ENCODE peak calls at places on chromosomes 13 and 19, in four cellular contexts. P is HL-60, F is adrenal gland, E is AG09309. D is an unnamed sample.

GRCh38 chr13:26847281-26847680 is 86.7 kb upstream of the GPR12 start:
- DNase-seq in P (no peak), F (no peak), E (no peak), D (no peak)

GRCh38 chr13:70703755-70704154 is 595.5 kb upstream of the KLHL1 start:
- DNase-seq in P (no peak), F (no peak), E (no peak), D (no peak)

GRCh38 chr13:99911069-99911964 is 60.2 kb downstream of the ZIC5 start:
- DNase-seq in P (no peak), F (no peak), E (no peak), D (no peak)

GRCh38 chr13:20489185-20489820 is 36.4 kb downstream of the CRYL1 start:
- DNase-seq in P (no peak), F (peak), E (no peak), D (no peak)

GRCh38 chr13:99218969-99219368 is 18.3 kb downstream of the UBAC2 start:
- DNase-seq in P (no peak), F (no peak), E (no peak), D (no peak)

GRCh38 chr19:1942934-1943555 is 2.1 kb downstream of the CSNK1G2 start:
- DNase-seq in P (peak), F (no peak), E (no peak), D (no peak)

GRCh38 chr13:94362411-94362909 is 117.0 kb downstream of the DCT start:
- DNase-seq in P (peak), F (peak), E (peak), D (peak)

GRCh38 chr13:109332501-109333499 is 453.6 kb downstream of the IRS2 start:
- DNase-seq in P (no peak), F (no peak), E (no peak), D (no peak)

GRCh38 chr13:54241719-54242118 is 1213.1 kb downstream of the OLFM4 start:
- DNase-seq in P (no peak), F (no peak), E (no peak), D (no peak)

GRCh38 chr19:2217591-2217990 is 18.5 kb downstream of the PLEKHJ1 start:
- DNase-seq in P (no peak), F (no peak), E (no peak), D (no peak)

DNA sequence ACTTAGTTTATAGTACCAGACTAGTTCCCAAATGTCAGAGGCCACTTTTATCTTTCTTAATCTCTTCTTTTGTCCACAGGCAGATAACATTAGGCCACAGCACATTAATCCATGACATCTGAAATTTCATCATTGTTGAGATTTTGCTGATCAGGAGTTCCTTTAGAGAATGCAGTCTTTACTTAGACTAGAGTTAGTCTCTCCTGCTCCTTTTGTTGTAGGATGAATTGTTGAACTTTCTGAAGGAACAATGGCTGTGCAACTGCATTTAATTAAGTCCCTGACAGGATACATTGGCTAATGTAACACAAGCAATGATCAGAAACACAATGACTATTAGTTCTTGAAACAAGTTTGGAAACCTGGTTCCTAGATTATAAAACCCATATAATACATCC is 266.3 kb downstream of the PCDH20 start:
- DNase-seq in P (no peak), F (no peak), E (no peak), D (no peak)
- TF ChIP-seq CTCF in P (no peak), F (no peak), E (no peak), D (no peak)

GRCh38 chr19:4213116-4213515 is 16.2 kb upstream of the EBI3 start:
- DNase-seq in P (no peak), F (no peak), E (no peak), D (no peak)

GRCh38 chr19:4210166-4210731 is 19.1 kb upstream of the EBI3 start:
- DNase-seq in P (no peak), F (no peak), E (no peak), D (no peak)

GRCh38 chr19:4206818-4207484 is 22.4 kb upstream of the EBI3 start:
- DNase-seq in P (no peak), F (no peak), E (no peak), D (no peak)

DNA sequence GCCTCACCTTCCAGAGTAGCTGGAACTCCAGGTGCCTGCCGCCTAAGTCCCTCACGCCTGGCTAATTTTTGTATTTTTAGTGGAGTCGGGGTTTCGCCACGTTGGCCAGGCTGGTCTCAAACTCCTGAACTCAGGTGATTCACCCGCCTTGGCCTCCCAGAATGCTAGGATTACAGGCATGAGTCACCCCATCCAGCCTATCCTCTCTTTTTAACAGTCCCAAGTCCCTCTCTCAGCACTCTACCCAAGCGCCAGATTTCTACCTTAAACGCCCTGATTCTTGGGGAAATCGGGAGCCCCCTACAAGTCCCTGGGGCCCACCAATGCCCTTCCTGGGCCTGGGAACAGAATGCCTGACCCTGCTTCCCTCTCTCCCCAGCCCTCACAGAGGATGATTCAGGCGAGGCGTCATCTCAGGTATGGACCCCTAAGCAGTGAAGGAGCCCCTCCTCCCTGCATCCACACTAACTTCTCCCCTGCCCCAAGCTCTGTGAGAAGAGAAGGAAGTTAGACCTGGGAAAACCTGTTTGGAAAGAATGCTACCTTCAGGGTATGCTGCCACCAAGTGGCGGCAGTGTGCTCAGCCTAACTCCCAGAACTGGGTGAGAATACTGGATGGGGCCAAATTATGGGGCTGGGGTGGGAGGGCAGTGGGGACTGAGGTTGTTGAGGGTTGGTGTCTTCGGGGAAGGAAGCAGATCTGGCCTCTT is 20.8 kb upstream of the EBI3 start:
- DNase-seq in P (no peak), F (no peak), E (no peak), D (peak)
- TF ChIP-seq CTCF in P (peak), F (no peak), E (peak), D (peak)

GRCh38 chr13:38527140-38527539 is 159.7 kb upstream of the FREM2 start:
- DNase-seq in P (no peak), F (no peak), E (no peak), D (no peak)

GRCh38 chr13:38535271-38535670 is 151.6 kb upstream of the FREM2 start:
- DNase-seq in P (no peak), F (no peak), E (no peak), D (no peak)

DNA sequence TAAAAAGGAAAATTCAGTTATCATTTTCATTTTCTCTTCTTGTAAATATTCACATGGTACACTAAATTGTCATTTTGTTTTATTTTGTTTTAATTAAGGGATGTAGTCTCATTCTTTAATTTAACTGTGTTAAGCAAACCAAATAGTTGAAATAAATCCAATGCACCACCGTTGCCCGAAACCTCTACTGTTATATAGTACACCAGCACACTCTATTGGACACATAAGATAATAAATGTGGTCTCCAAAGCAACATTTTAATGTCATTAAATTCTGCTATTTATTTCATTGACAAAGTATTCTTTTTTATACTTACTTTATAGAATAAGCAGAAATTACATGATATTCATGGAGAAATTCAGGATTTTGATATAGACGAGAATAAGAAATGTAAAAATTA is 156.4 kb upstream of the FREM2 start:
- DNase-seq in P (no peak), F (no peak), E (peak), D (peak)
- TF ChIP-seq CTCF in P (no peak), F (peak), E (peak), D (peak)

GRCh38 chr19:56367829-56368711 is 25.3 kb downstream of the ZNF582 start:
- DNase-seq in P (peak), F (peak), E (peak), D (peak)
- TF ChIP-seq CTCF in P (no peak), F (peak), E (no peak), D (no peak)

GRCh38 chr19:12141405-12141736 is 1.2 kb upstream of the ZNF20 start:
- DNase-seq in P (no peak), F (no peak), E (no peak), D (no peak)
- TF ChIP-seq CTCF in P (no peak), F (no peak), E (no peak), D (no peak)